ENCODE peak calls at places on chromosomes 11 and 22, in four cellular contexts. T is neural crest cell, Z is IMR-90, D is thoracic aorta. P is an unnamed sample.

GRCh38 chr22:39932918-39933649 is 27.1 kb upstream of the TMA7B start:
- DNase-seq in T (peak), D (no peak), Z (no peak), P (peak)

GRCh38 chr22:42758929-42759629 is 38.4 kb upstream of the A4GALT start:
- DNase-seq in Z (peak), T (no peak), D (no peak), P (no peak)

GRCh38 chr22:27790396-27791216 is 10.9 kb downstream of the MN1 start:
- DNase-seq in D (no peak), Z (no peak), T (no peak), P (no peak)

GRCh38 chr11:64762916-64763803 is 3.4 kb upstream of the PYGM start:
- DNase-seq in Z (peak), T (no peak), D (no peak), P (no peak)

GRCh38 chr11:64598106-64598796 is 7.2 kb downstream of the SLC22A12 start:
- DNase-seq in Z (no peak), T (no peak), D (no peak), P (peak)

GRCh38 chr11:123173856-123174186 is 21.2 kb downstream of the CLMP start:
- DNase-seq in Z (no peak), T (no peak), D (no peak), P (no peak)

GRCh38 chr11:121367434-121367833 is 74.9 kb downstream of the SC5D start:
- DNase-seq in D (no peak), Z (peak), T (no peak), P (no peak)

GRCh38 chr11:63551889-63552266 is 11.3 kb downstream of the PLAAT2 start:
- DNase-seq in Z (no peak), D (no peak), T (no peak), P (no peak)

GRCh38 chr11:114068327-114068726 is 8.8 kb downstream of the ZBTB16 start:
- DNase-seq in Z (no peak), D (no peak), T (no peak), P (no peak)

GRCh38 chr11:103491777-103492176 is 382.6 kb downstream of the DYNC2H1 start:
- DNase-seq in Z (no peak), T (no peak), D (no peak), P (no peak)

GRCh38 chr11:34028407-34028804 is 23.1 kb upstream of the CAPRIN1 start:
- DNase-seq in T (no peak), D (peak), Z (peak), P (no peak)

GRCh38 chr11:58024601-58025091 is 965 bp downstream of the OR9Q1 start:
- DNase-seq in T (no peak), D (peak), Z (peak), P (no peak)

GRCh38 chr11:30617762-30618161 is 31.6 kb upstream of the MPPED2 start:
- DNase-seq in D (no peak), Z (no peak), T (no peak), P (no peak)

GRCh38 chr11:34356918-34357645 is 728 bp downstream of the ABTB2 start:
- DNase-seq in Z (peak), D (no peak), T (peak), P (peak)

DNA sequence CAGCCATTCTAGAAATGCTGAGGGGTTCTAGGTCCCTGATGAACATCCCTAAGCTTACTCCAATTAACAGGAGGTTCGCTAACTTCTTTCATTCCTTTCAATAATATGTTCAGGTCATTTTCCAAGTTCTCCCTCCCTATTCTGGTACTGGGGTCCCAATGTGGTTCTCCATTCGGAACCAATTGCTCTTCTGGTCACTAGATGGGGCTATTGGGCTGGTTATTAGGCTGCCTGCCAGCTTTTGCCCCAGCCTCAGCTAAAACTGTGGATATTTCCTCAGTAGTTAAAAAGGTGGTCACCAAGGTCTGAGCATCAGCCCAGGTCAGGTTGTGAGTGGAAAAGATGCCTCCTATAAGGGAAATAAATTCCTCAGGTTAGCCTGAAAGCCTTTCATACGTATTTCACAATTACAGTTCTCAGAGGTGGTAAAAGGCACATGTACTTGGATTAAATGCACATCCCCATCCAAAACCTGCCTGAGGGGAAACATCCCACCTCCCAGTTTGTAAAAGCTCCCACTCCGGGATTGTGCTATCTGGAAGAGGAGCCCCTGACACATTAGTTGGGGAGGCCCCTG is 161.1 kb upstream of the CCDC179 start:
- DNase-seq in D (no peak), Z (peak), T (peak), P (no peak)
- TF ChIP-seq CTCF in D (no peak), Z (peak), T (peak), P (peak)

GRCh38 chr11:10758959-10759358 is 7.9 kb downstream of the CTR9 start:
- DNase-seq in D (no peak), Z (no peak), T (no peak), P (no peak)
- TF ChIP-seq CTCF in D (no peak), Z (peak), T (peak), P (no peak)

GRCh38 chr22:41284465-41284864 is 1.5 kb downstream of the RANGAP1 start:
- DNase-seq in Z (no peak), D (no peak), T (no peak), P (no peak)

GRCh38 chr22:41285441-41285819 is 557 bp downstream of the RANGAP1 start:
- DNase-seq in Z (peak), D (peak), T (no peak), P (peak)

GRCh38 chr22:41286639-41287091 is 678 bp upstream of the RANGAP1 start:
- DNase-seq in T (no peak), Z (peak), D (no peak), P (no peak)

GRCh38 chr22:41288245-41288946 is 2.4 kb upstream of the RANGAP1 start:
- DNase-seq in Z (peak), T (no peak), D (no peak), P (no peak)

GRCh38 chr22:41285820-41286638 is at the start of gene RANGAP1:
- DNase-seq in D (peak), Z (peak), T (peak), P (peak)
- TF ChIP-seq CTCF in D (peak), Z (peak), T (peak), P (no peak)

GRCh38 chr11:101848262-101848661 is 66.5 kb upstream of the CEP126 start:
- DNase-seq in Z (peak), D (no peak), T (no peak), P (no peak)
- TF ChIP-seq CTCF in Z (peak), D (peak), T (peak), P (peak)

GRCh38 chr11:59523541-59523940 is 12.2 kb downstream of the OR4D9 start:
- DNase-seq in T (no peak), Z (no peak), D (no peak), P (no peak)
- TF ChIP-seq CTCF in T (no peak), Z (no peak), D (no peak), P (no peak)

GRCh38 chr11:118640332-118641154 is 33.1 kb downstream of the PHLDB1 start:
- DNase-seq in T (no peak), Z (no peak), D (no peak), P (no peak)
- TF ChIP-seq CTCF in T (no peak), Z (no peak), D (no peak), P (no peak)

GRCh38 chr22:49305966-49306631 is 521.6 kb downstream of the BRD1 start:
- DNase-seq in D (no peak), T (no peak), Z (no peak), P (no peak)
- TF ChIP-seq CTCF in D (no peak), T (no peak), Z (no peak), P (no peak)

GRCh38 chr11:25970726-25971508 is 361.0 kb upstream of the ANO3 start:
- DNase-seq in T (no peak), D (no peak), Z (no peak), P (no peak)
- TF ChIP-seq CTCF in T (peak), D (no peak), Z (no peak), P (peak)

GRCh38 chr11:86578727-86579405 is 93.5 kb downstream of the ME3 start:
- DNase-seq in D (no peak), Z (no peak), T (no peak), P (no peak)
- TF ChIP-seq CTCF in D (no peak), Z (no peak), T (no peak), P (no peak)

DNA sequence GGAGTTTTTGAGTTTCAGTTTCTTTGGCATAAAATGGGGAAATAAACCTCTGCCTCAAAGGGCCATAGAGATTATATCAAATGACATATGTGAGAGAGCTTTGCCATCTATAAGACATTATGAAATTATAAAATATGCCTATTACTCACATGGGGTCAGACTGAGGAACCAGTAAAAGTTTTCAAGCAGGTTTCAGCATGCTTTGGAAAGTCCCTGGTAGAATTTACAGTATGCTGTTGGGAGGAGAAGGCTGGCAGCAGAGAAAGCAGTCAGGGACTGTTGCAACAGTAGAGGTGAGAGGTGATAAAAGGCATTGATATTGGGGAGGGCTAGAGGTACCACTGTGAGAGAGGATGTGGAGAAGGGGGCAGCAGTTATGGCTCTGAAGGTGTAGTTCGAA is 13.6 kb upstream of the MTNR1B start:
- DNase-seq in T (no peak), D (no peak), Z (no peak), P (no peak)
- TF ChIP-seq CTCF in T (no peak), D (no peak), Z (no peak), P (no peak)

P was measured in glutamatergic neuron.